ENCODE peak calls at places on chromosome 13, in five cellular contexts. A is stomach, V is A549, U is heart left ventricle, D is GM12865. P is an unnamed sample.

GRCh38 chr13:28406728-28407266 is 88.1 kb downstream of the FLT1 start:
- DNase-seq in A (no peak), V (no peak), U (no peak), D (no peak), P (no peak)

GRCh38 chr13:51734786-51735185 is 69.2 kb downstream of the DHRS12 start:
- DNase-seq in A (no peak), V (no peak), U (no peak), D (no peak), P (no peak)

GRCh38 chr13:110331362-110331761 is 24.3 kb downstream of the COL4A2 start:
- DNase-seq in A (no peak), V (no peak), U (no peak), D (no peak), P (no peak)

GRCh38 chr13:76879876-76880270 is 6.3 kb downstream of the KCTD12 start:
- DNase-seq in A (no peak), V (no peak), U (no peak), D (no peak), P (no peak)

GRCh38 chr13:73268306-73268705 is 209.5 kb downstream of the KLF5 start:
- DNase-seq in A (no peak), V (no peak), U (no peak), D (no peak), P (no peak)

GRCh38 chr13:26872444-26873173 is 112.0 kb upstream of the GPR12 start:
- DNase-seq in A (peak), V (peak), U (peak), D (peak), P (peak)

GRCh38 chr13:77544365-77544764 is 8.9 kb downstream of the SCEL start:
- DNase-seq in A (peak), V (no peak), U (peak), D (no peak), P (no peak)

GRCh38 chr13:114019367-114019766 is 45.5 kb upstream of the C13orf46 start:
- DNase-seq in A (no peak), V (no peak), U (no peak), D (peak), P (no peak)

GRCh38 chr13:42728507-42729180 is 52.7 kb upstream of the FAM216B start:
- DNase-seq in A (no peak), V (no peak), U (no peak), D (no peak), P (no peak)

GRCh38 chr13:107534548-107534947 is 680.8 kb downstream of the LIG4 start:
- DNase-seq in A (no peak), V (no peak), U (no peak), D (no peak), P (no peak)

GRCh38 chr13:35630551-35631275 is 154.2 kb upstream of the MAB21L1 start:
- DNase-seq in A (no peak), V (peak), U (no peak), D (peak), P (no peak)

GRCh38 chr13:80037505-80037888 is 303.4 kb downstream of the SPRY2 start:
- DNase-seq in A (no peak), V (peak), U (no peak), D (peak), P (no peak)

GRCh38 chr13:25886438-25887214 is 165.2 kb downstream of the SHISA2 start:
- DNase-seq in A (no peak), V (no peak), U (no peak), D (no peak), P (no peak)

GRCh38 chr13:114099918-114100445 is 32.4 kb downstream of the RASA3 start:
- DNase-seq in A (no peak), V (peak), U (peak), D (no peak), P (no peak)

GRCh38 chr13:46962286-46962941 is 65.6 kb upstream of the HTR2A start:
- DNase-seq in A (no peak), V (no peak), U (no peak), D (peak), P (no peak)

GRCh38 chr13:110285991-110286923 is 20.7 kb downstream of the COL4A1 start:
- DNase-seq in A (no peak), V (no peak), U (no peak), D (no peak), P (no peak)

GRCh38 chr13:90806905-90807304 is 540.6 kb upstream of the MIR17HG start:
- DNase-seq in A (no peak), V (no peak), U (no peak), D (no peak), P (no peak)

GRCh38 chr13:109100705-109101104 is 471.3 kb downstream of the MYO16 start:
- DNase-seq in A (no peak), V (no peak), U (no peak), D (no peak), P (no peak)

GRCh38 chr13:108226184-108226583 is 8.0 kb downstream of the ABHD13 start:
- DNase-seq in A (no peak), V (no peak), U (no peak), D (peak), P (no peak)

GRCh38 chr13:34223984-34224383 is 406.0 kb downstream of the RFC3 start:
- DNase-seq in A (no peak), V (peak), U (no peak), D (no peak), P (no peak)

GRCh38 chr13:38662362-38662761 is 24.5 kb upstream of the FREM2 start:
- DNase-seq in A (no peak), V (no peak), U (no peak), D (no peak), P (no peak)

GRCh38 chr13:51638497-51638871 is 54.2 kb downstream of the WDFY2 start:
- DNase-seq in A (no peak), V (no peak), U (no peak), D (no peak), P (no peak)

GRCh38 chr13:51818771-51819511 is 15.0 kb upstream of the DHRS12 start:
- DNase-seq in A (peak), V (no peak), U (no peak), D (peak), P (peak)

GRCh38 chr13:52695856-52696255 is 43.2 kb downstream of the SUGT1 start:
- DNase-seq in A (no peak), V (no peak), U (no peak), D (peak), P (peak)

GRCh38 chr13:59445812-59446211 is 717.9 kb downstream of the DIAPH3 start:
- DNase-seq in A (no peak), V (no peak), U (no peak), D (no peak), P (no peak)

GRCh38 chr13:111846396-111847174 is 220.4 kb upstream of the SOX1 start:
- DNase-seq in A (no peak), V (no peak), U (no peak), D (no peak), P (no peak)

GRCh38 chr13:113954046-113954841 is 19.6 kb downstream of the C13orf46 start:
- DNase-seq in A (no peak), V (no peak), U (peak), D (no peak), P (no peak)

GRCh38 chr13:28755546-28755870 is 36.7 kb upstream of the SLC46A3 start:
- DNase-seq in A (no peak), V (no peak), U (no peak), D (no peak), P (no peak)

GRCh38 chr13:111855786-111856185 is 211.2 kb upstream of the SOX1 start:
- DNase-seq in A (no peak), V (no peak), U (no peak), D (no peak), P (no peak)

DNA sequence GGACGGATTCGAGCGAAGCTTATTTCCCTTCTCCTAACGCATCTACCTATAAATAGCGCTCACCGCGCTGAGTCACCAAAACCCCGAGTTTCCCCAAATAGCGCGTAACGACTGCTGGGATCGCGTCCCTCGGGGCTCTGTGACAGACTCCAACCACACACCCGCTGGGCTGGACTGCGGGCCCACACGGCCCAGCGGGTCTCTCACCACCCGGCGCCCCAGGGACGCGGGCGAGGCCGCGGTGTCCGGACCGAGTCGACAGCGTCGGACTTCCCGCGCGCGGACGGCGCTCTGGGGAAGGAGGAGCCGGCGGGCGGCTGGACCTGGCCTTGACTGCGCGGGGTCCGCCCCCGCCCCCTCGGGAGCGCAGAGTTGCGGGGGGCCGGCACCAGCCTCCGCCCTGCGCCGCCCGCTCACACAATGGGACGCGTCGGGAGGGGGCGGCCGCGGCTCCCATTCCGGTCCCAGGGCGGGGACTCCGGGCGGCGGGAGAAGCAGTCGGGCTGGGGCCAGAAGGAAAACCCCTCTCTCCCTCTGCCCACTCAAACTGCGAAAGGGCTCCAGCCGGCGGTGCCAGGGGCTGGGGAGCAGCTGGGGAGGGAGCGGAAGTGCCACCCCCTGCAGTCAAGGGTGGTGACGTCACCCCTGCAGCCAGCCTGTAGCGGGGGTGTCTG is 108.8 kb downstream of the KCNRG start:
- DNase-seq in A (peak), V (peak), U (peak), D (peak), P (no peak)
- TF ChIP-seq CTCF in A (no peak), V (no peak), U (no peak), D (peak), P (peak)

GRCh38 chr13:43786766-43787517 is at the start of gene ENOX1:
- DNase-seq in A (peak), V (peak), U (peak), D (peak), P (peak)
- TF ChIP-seq CTCF in A (no peak), V (peak), U (peak), D (no peak), P (peak)

DNA sequence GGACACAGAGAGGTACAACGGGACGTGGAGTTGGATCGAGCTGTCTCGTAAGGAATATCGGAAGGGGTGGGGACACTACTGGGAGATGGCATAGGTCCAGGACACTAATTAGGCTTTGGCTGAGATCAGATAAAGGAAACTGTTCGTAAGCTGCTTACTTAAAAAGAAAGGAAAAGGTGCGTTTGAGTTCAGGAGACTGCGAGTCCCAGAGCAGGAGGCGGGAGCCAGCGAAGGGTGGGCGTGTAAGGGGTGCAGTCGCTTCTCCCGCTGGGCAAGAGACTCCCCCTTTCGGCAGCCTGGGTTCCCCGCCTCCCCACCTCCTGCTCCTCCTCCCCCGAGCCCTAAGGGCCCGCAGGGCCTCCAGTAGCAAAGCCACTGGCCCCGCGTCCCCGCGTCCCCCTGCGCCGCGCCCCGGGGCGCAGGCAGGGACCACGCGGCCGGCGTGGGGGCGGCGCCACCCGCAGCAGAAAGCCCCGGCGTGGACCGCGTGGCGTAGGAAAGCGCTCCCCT is 571 bp downstream of the ABCC4 start:
- DNase-seq in A (peak), V (peak), U (peak), D (peak), P (peak)
- TF ChIP-seq CTCF in A (no peak), V (no peak), U (no peak), D (peak), P (peak)

GRCh38 chr13:22736768-22737092 is 444.0 kb upstream of the SGCG start:
- DNase-seq in A (no peak), V (no peak), U (no peak), D (no peak), P (no peak)

GRCh38 chr13:22736084-22736767 is 444.6 kb upstream of the SGCG start:
- DNase-seq in A (no peak), V (no peak), U (no peak), D (no peak), P (no peak)

GRCh38 chr13:22744688-22745452 is 435.9 kb upstream of the SGCG start:
- DNase-seq in A (no peak), V (peak), U (no peak), D (no peak), P (no peak)

GRCh38 chr13:22738357-22738756 is 442.4 kb upstream of the SGCG start:
- DNase-seq in A (no peak), V (no peak), U (no peak), D (no peak), P (no peak)

GRCh38 chr13:22740264-22740663 is 440.5 kb upstream of the SGCG start:
- DNase-seq in A (no peak), V (peak), U (no peak), D (no peak), P (no peak)
- TF ChIP-seq CTCF in A (no peak), V (no peak), U (no peak), D (no peak), P (no peak)